ENCODE peak calls at places on chromosomes 16 and 17, in six cellular contexts. L is BJ, N is heart left ventricle, V is esophagus squamous epithelium, K is cardiac fibroblast, T is SK-N-SH. Y is an unnamed sample.

GRCh38 chr17:9195961-9196668 is 174.8 kb downstream of the NTN1 start:
- DNase-seq in T (no peak), N (no peak), L (no peak), K (no peak), V (no peak), Y (no peak)

GRCh38 chr16:12617401-12617819 is 186.3 kb downstream of the CPPED1 start:
- DNase-seq in K (no peak), L (no peak), T (no peak), N (no peak), V (no peak), Y (no peak)

GRCh38 chr16:15704545-15704987 is 54.5 kb downstream of the NDE1 start:
- DNase-seq in N (peak), L (no peak), V (no peak), T (peak), K (peak), Y (peak)

GRCh38 chr16:31713945-31714898 is 159.4 kb upstream of the ZNF267 start:
- DNase-seq in K (peak), L (no peak), V (no peak), N (no peak), T (peak), Y (no peak)

GRCh38 chr17:83067718-83068261 is 11.6 kb upstream of the METRNL start:
- DNase-seq in N (no peak), K (no peak), L (no peak), T (peak), V (no peak), Y (no peak)

GRCh38 chr17:59165933-59166342 is 10.4 kb downstream of the PRR11 start:
- DNase-seq in L (no peak), K (peak), T (peak), V (no peak), N (no peak), Y (no peak)

GRCh38 chr17:21513012-21513570 is 136.9 kb downstream of the KCNJ12 start:
- DNase-seq in N (peak), L (no peak), T (peak), K (peak), V (peak), Y (no peak)

GRCh38 chr17:7204828-7205461 is 14.7 kb downstream of the DLG4 start:
- DNase-seq in V (peak), N (peak), K (peak), T (peak), L (no peak), Y (peak)

GRCh38 chr16:85642762-85643281 is 29.7 kb downstream of the GSE1 start:
- DNase-seq in T (no peak), K (no peak), N (no peak), V (no peak), L (no peak), Y (no peak)

GRCh38 chr16:57128787-57129389 is 36.5 kb downstream of the CPNE2 start:
- DNase-seq in V (no peak), K (no peak), T (no peak), N (no peak), L (no peak), Y (no peak)

GRCh38 chr16:88317619-88317977 is 65.2 kb upstream of the ZNF469 start:
- DNase-seq in L (peak), N (no peak), T (no peak), K (peak), V (no peak), Y (no peak)

GRCh38 chr17:72117748-72118587 is 2.9 kb upstream of the SOX9 start:
- DNase-seq in L (no peak), V (no peak), T (peak), K (no peak), N (peak), Y (no peak)

GRCh38 chr16:87457724-87458423 is 35.0 kb downstream of the ZCCHC14 start:
- DNase-seq in N (no peak), K (peak), T (peak), L (peak), V (no peak), Y (no peak)

GRCh38 chr17:50272246-50272645 is 2.0 kb upstream of the TMEM92 start:
- DNase-seq in T (peak), V (no peak), L (no peak), N (no peak), K (no peak), Y (no peak)

GRCh38 chr17:68197091-68197996 is 50.5 kb upstream of the AMZ2 start:
- DNase-seq in N (no peak), T (peak), K (no peak), V (no peak), L (no peak), Y (no peak)

GRCh38 chr17:57530508-57530907 is 214.6 kb downstream of the CCDC182 start:
- DNase-seq in T (no peak), N (no peak), V (no peak), K (no peak), L (no peak), Y (no peak)

GRCh38 chr16:84774810-84775209 is 45.0 kb upstream of the CRISPLD2 start:
- DNase-seq in T (no peak), K (peak), V (no peak), L (peak), N (no peak), Y (no peak)

GRCh38 chr17:9141423-9141753 is 120.1 kb downstream of the NTN1 start:
- DNase-seq in V (no peak), K (no peak), N (no peak), L (no peak), T (no peak), Y (no peak)

GRCh38 chr17:38442548-38442947 is 14.3 kb downstream of the ARHGAP23 start:
- DNase-seq in K (no peak), T (no peak), N (no peak), L (no peak), V (no peak), Y (no peak)

GRCh38 chr17:17758443-17758842 is 77.2 kb downstream of the RAI1 start:
- DNase-seq in T (no peak), L (no peak), K (no peak), V (no peak), N (no peak), Y (no peak)

GRCh38 chr17:14201087-14201486 is 35.6 kb downstream of the CDRT15 start:
- DNase-seq in V (no peak), K (no peak), L (peak), T (no peak), N (no peak), Y (no peak)

GRCh38 chr16:47323241-47323640 is 137.6 kb downstream of the ITFG1 start:
- DNase-seq in L (no peak), K (no peak), T (no peak), N (no peak), V (no peak), Y (no peak)

GRCh38 chr17:32266389-32267269 is 997 bp downstream of the RHBDL3 start:
- DNase-seq in L (no peak), K (no peak), V (no peak), N (no peak), T (peak), Y (no peak)

GRCh38 chr16:11007714-11008240 is 63.4 kb downstream of the CLEC16A start:
- DNase-seq in T (no peak), V (no peak), K (no peak), L (no peak), N (no peak), Y (no peak)

GRCh38 chr17:82936768-82937171 is 96.9 kb upstream of the ZNF750 start:
- DNase-seq in T (no peak), V (no peak), N (no peak), L (no peak), K (no peak), Y (no peak)

GRCh38 chr17:13671771-13672170 is 70.0 kb upstream of the HS3ST3A1 start:
- DNase-seq in V (no peak), T (no peak), K (peak), N (no peak), L (no peak), Y (no peak)

GRCh38 chr16:19578378-19578851 is 22.9 kb downstream of the VPS35L start:
- DNase-seq in V (no peak), L (no peak), T (no peak), K (peak), N (no peak), Y (no peak)

GRCh38 chr16:57898961-57899360 is 72.0 kb downstream of the CNGB1 start:
- DNase-seq in V (no peak), N (no peak), L (no peak), T (no peak), K (no peak), Y (no peak)

DNA sequence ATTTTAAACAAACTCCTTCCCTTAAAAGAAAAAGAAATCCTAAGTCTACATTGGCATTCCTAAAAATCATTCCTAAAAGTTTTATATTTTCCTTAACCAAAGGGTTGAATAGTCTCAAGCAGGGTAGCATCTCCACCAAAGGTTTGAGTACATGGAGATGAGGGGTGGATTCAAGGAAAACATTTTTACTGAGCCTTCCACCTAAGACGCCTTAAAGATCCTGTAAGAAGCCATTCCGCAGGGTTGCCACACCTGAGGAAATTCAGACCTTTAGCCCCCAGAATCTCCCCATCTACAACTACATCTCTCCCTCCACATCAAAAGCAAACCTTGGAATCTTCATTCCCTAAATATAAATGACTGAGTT is 7.7 kb upstream of the AKTIP start:
- DNase-seq in L (no peak), T (no peak), V (no peak), N (no peak), K (no peak), Y (no peak)
- TF ChIP-seq CTCF in L (no peak), T (no peak), V (no peak), N (peak), K (no peak), Y (no peak)

GRCh38 chr17:79323556-79323955 is 248.9 kb downstream of the ENGASE start:
- DNase-seq in V (no peak), K (no peak), N (no peak), T (no peak), L (no peak), Y (no peak)
- TF ChIP-seq CTCF in V (no peak), K (no peak), N (no peak), T (no peak), L (no peak), Y (no peak)

GRCh38 chr16:66274335-66275110 is 92.0 kb upstream of the CDH5 start:
- DNase-seq in T (peak), N (no peak), V (no peak), K (peak), L (no peak), Y (no peak)
- TF ChIP-seq CTCF in T (peak), N (peak), V (peak), K (peak), L (peak), Y (no peak)

DNA sequence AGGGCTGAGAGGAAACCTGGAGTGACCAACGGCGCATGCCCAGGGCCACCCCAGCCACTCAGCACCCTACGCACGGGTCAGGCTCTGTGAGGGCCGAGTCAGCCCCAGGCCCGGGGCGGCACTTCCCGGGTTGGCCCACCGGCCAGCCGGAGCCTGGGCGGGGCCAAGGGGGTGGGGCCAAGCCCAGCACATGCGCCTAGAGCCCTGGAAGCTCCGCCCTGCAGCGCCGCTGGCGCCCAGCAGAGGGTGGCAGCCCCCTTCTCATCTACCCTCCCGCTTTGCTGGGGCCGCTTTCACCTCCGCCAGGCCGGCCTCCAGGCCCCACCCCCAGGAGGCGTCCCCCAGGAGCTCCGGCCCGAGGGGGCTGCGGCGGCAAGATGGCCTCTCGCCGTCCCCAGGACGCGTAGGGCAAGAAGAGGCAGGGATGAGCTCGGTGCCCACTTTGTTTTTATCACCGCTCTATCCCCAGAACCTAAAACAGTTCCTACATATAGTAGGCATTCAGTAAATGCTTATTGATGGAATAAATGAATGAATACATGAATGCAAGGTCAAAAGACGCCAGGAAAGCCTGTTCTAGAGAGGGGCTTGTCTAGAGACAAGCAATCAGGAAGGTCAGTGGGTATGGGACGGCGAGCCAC is 31.3 kb downstream of the MYO18A start:
- DNase-seq in K (peak), V (peak), L (no peak), N (peak), T (peak), Y (peak)
- TF ChIP-seq CTCF in K (peak), V (peak), L (peak), N (peak), T (peak), Y (peak)

GRCh38 chr16:1493746-1494094 is 560 bp downstream of the TELO2 start:
- DNase-seq in K (peak), L (no peak), V (no peak), T (no peak), N (no peak), Y (no peak)

GRCh38 chr16:1492082-1492922 is 858 bp upstream of the TELO2 start:
- DNase-seq in T (no peak), K (no peak), N (no peak), V (no peak), L (no peak), Y (no peak)

GRCh38 chr16:1494711-1495110 is 1.6 kb downstream of the TELO2 start:
- DNase-seq in T (no peak), L (no peak), V (no peak), K (peak), N (peak), Y (no peak)

GRCh38 chr16:1494129-1494640 is 1.0 kb downstream of the TELO2 start:
- DNase-seq in T (peak), K (peak), V (no peak), N (peak), L (peak), Y (no peak)

GRCh38 chr16:1492923-1493745 is at the start of gene TELO2:
- DNase-seq in T (peak), N (peak), K (peak), L (no peak), V (no peak), Y (peak)
- TF ChIP-seq CTCF in T (no peak), N (no peak), K (no peak), L (no peak), V (peak), Y (no peak)

DNA sequence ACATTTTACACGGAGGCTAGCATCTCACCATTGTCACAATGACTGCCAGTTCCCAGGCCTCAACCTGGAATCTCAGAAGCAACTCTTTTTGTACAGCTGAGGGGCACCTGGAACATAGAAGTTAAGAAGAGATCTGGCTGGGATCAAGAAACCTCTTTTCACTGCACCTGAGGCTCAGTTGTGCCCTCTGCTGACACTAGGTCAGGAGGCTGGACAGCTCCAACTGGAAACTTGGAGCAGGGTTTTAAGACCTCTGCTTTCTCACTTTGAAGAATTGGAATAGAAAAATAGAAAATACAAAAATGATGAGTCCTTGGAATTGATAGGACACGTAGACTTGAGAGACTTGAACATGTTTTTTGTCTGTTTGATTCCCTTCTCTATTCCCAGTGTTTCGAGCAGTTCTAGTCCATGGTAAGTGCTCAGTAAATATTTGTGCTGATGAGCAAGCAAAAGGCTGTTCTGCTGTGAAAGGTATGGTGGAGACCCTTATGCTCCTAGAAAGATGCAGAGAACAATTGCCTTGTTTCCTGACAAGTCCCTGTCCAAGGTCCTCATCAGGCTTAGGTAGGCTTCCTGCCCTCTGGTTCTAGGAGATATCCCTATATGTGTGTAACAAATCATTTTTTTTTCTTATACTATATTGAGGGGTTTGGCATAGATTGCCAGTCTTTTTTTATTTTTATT is 13.6 kb upstream of the PPM1D start:
- DNase-seq in N (no peak), L (no peak), T (no peak), V (no peak), K (peak), Y (no peak)
- TF ChIP-seq CTCF in N (peak), L (peak), T (peak), V (peak), K (peak), Y (no peak)

GRCh38 chr17:67157732-67158639 is 87.0 kb downstream of the HELZ start:
- DNase-seq in K (peak), N (no peak), T (peak), L (no peak), V (no peak), Y (no peak)
- TF ChIP-seq CTCF in K (peak), N (no peak), T (peak), L (peak), V (peak), Y (no peak)

GRCh38 chr16:30535106-30535776 is 583 bp upstream of the ZNF747 start:
- DNase-seq in N (no peak), K (no peak), L (no peak), T (no peak), V (no peak), Y (no peak)
- TF ChIP-seq CTCF in N (no peak), K (no peak), L (no peak), T (no peak), V (no peak), Y (no peak)

GRCh38 chr16:73420244-73421040 is 372.5 kb upstream of the ZFHX3 start:
- DNase-seq in V (no peak), K (no peak), T (no peak), N (no peak), L (no peak), Y (no peak)

GRCh38 chr16:73418746-73419145 is 370.8 kb upstream of the ZFHX3 start:
- DNase-seq in L (no peak), T (no peak), V (no peak), K (no peak), N (no peak), Y (no peak)

GRCh38 chr16:73413469-73414190 is 365.7 kb upstream of the ZFHX3 start:
- DNase-seq in T (no peak), V (no peak), N (no peak), K (no peak), L (no peak), Y (no peak)

GRCh38 chr16:73414636-73415035 is 366.7 kb upstream of the ZFHX3 start:
- DNase-seq in K (no peak), L (no peak), V (no peak), N (no peak), T (no peak), Y (no peak)

GRCh38 chr16:73418051-73418450 is 370.1 kb upstream of the ZFHX3 start:
- DNase-seq in V (no peak), N (no peak), K (no peak), L (no peak), T (no peak), Y (no peak)
- TF ChIP-seq CTCF in V (no peak), N (no peak), K (no peak), L (no peak), T (no peak), Y (no peak)

GRCh38 chr17:81399481-81400153 is 4.4 kb downstream of the BAHCC1 start:
- DNase-seq in L (no peak), N (no peak), T (peak), V (no peak), K (peak), Y (no peak)
- TF ChIP-seq CTCF in L (no peak), N (no peak), T (no peak), V (no peak), K (no peak), Y (no peak)